ENCODE peak calls at places on chromosomes 13 and 19, in eight cellular contexts. I is COLO829; E is iPS-NIHi11; T is GM23248; K is A172; Q is stimulated activated naive CD8-positive, alpha-beta T cell treated with anti-CD3 and anti-CD28 coated beads, Interleukin-15, Interleukin-2, amounts not matched to agents 100 U/mL and 50 U/mL, for 24 hours; D is activated T-cell treated with anti-CD3 and anti-CD28 coated beads, Interleukin-2, amount 50 U/mL, for 1 hour; J is iPS DF 19.7. G is an unnamed sample.

GRCh38 chr13:32001392-32001768 is 30.2 kb upstream of the FRY start:
- DNase-seq in E (peak; percentile 62), I (no peak), K (peak; percentile 57), J (peak; percentile 25), D (no peak), Q (no peak), T (peak; percentile 71), G (peak; percentile 35)

GRCh38 chr19:51921949-51922348 is 5.3 kb upstream of the ZNF613 start:
- DNase-seq in E (no peak), T (no peak), D (peak; percentile 18), K (no peak), I (no peak), Q (peak; percentile 30), J (no peak), G (no peak)

GRCh38 chr19:39261704-39262103 is 6.5 kb upstream of the IFNL2 start:
- DNase-seq in Q (no peak), D (no peak), T (no peak), K (no peak), E (no peak), J (no peak), I (no peak), G (no peak)

GRCh38 chr13:77300176-77301141 is 26.4 kb downstream of the MYCBP2 start:
- DNase-seq in K (peak; percentile 8), Q (no peak), D (no peak), J (no peak), E (no peak), I (no peak), T (peak; percentile 85), G (peak; percentile 74)

GRCh38 chr19:44587863-44588752 is 25.3 kb upstream of the IGSF23 start:
- DNase-seq in J (no peak), Q (peak; percentile 11), K (peak; percentile 86), I (peak; percentile 38), E (no peak), D (no peak), T (peak; percentile 90), G (peak; percentile 96)

GRCh38 chr13:26965976-26966375 is 205.4 kb upstream of the GPR12 start:
- DNase-seq in T (peak; percentile 46), E (no peak), J (no peak), K (no peak), D (no peak), Q (no peak), I (no peak), G (peak; percentile 32)

GRCh38 chr19:10353793-10354391 is 14.5 kb upstream of the ICAM3 start:
- DNase-seq in E (peak; percentile 93), J (peak; percentile 81), D (peak; percentile 50), I (no peak), Q (peak; percentile 70), K (peak; percentile 11), T (peak; percentile 45), G (peak; percentile 30)

GRCh38 chr19:18434411-18435184 is 3.3 kb downstream of the ISYNA1 start:
- DNase-seq in E (no peak), K (no peak), Q (no peak), I (no peak), T (peak; percentile 20), J (no peak), D (peak; percentile 19), G (no peak)

GRCh38 chr13:43058318-43058674 is 34.9 kb downstream of the DNAJC15 start:
- DNase-seq in J (no peak), T (peak; percentile 93), Q (peak; percentile 42), E (peak; percentile 10), I (peak; percentile 39), D (no peak), K (peak; percentile 91), G (peak; percentile 81)

GRCh38 chr19:40662925-40663711 is 27.3 kb downstream of the NUMBL start:
- DNase-seq in I (peak; percentile 64), K (peak; percentile 77), T (peak; percentile 91), Q (peak; percentile 96), J (no peak), D (peak; percentile 96), E (peak; percentile 96), G (peak; percentile 75)

GRCh38 chr19:8036438-8037099 is 16.0 kb upstream of the CCL25 start:
- DNase-seq in T (no peak), Q (no peak), I (no peak), J (no peak), K (no peak), D (no peak), E (no peak), G (no peak)

GRCh38 chr19:3986260-3987041 is 1.2 kb upstream of the EEF2 start:
- DNase-seq in E (peak; percentile 29), K (peak; percentile 78), J (no peak), D (peak; percentile 57), T (peak; percentile 92), Q (peak; percentile 70), I (peak; percentile 56), G (peak; percentile 68)